ENCODE peak calls at places on chromosomes 5 and 9, in six cellular contexts. Z, G, N, F, Q and R are unnamed samples.

GRCh38 chr5:62199792-62200716 is 106.0 kb upstream of the KIF2A start:
- DNase-seq in Q (no peak), Z (no peak), N (no peak), G (no peak), F (no peak), R (no peak)

GRCh38 chr9:18905033-18905882 is 127.8 kb downstream of the SAXO1 start:
- DNase-seq in Z (no peak), Q (no peak), F (no peak), G (no peak), N (no peak), R (no peak)

GRCh38 chr9:89779816-89780215 is 175.0 kb downstream of the GADD45G start:
- DNase-seq in F (no peak), Q (no peak), G (no peak), N (no peak), Z (no peak), R (no peak)

GRCh38 chr5:142966146-142966455 is 195.9 kb downstream of the ARHGAP26 start:
- DNase-seq in F (no peak), Z (no peak), Q (no peak), G (no peak), N (no peak), R (no peak)

GRCh38 chr5:179176166-179176565 is 116.0 kb downstream of the ZNF354C start:
- DNase-seq in Z (peak; percentile 35), N (no peak), G (no peak), F (no peak), Q (no peak), R (no peak)

GRCh38 chr9:84823426-84824271 is 154.1 kb downstream of the NTRK2 start:
- DNase-seq in N (no peak), F (no peak), G (peak; percentile 38), Z (no peak), Q (no peak), R (no peak)

GRCh38 chr5:134555889-134556311 is 30.4 kb downstream of the JADE2 start:
- DNase-seq in Q (peak; percentile 9), G (peak; percentile 39), Z (peak; percentile 92), F (peak; percentile 33), N (no peak), R (no peak)

GRCh38 chr5:30239331-30240022 is 954.0 kb upstream of the CDH6 start:
- DNase-seq in N (no peak), G (no peak), Q (no peak), Z (no peak), F (no peak), R (no peak)

GRCh38 chr9:124551472-124552339 is 44.5 kb upstream of the NR5A1 start:
- DNase-seq in F (peak; percentile 46), N (peak; percentile 25), G (peak; percentile 42), Z (no peak), Q (peak; percentile 53), R (peak; percentile 34)

GRCh38 chr5:159223469-159223868 is 14.1 kb upstream of the RNF145 start:
- DNase-seq in N (no peak), F (no peak), G (no peak), Z (no peak), Q (no peak), R (no peak)

GRCh38 chr9:91820949-91821880 is 128.8 kb downstream of the ROR2 start:
- DNase-seq in N (no peak), Q (no peak), G (no peak), Z (peak; percentile 22), F (no peak), R (no peak)

GRCh38 chr5:60505796-60506195 is 194.2 kb downstream of the DEPDC1B start:
- DNase-seq in F (no peak), Q (no peak), Z (no peak), N (no peak), G (no peak), R (no peak)

GRCh38 chr5:125372694-125373621 is 626.5 kb upstream of the ZNF608 start:
- DNase-seq in Q (no peak), N (no peak), F (no peak), G (no peak), Z (no peak), R (no peak)

GRCh38 chr9:18447131-18447530 is 26.8 kb upstream of the ADAMTSL1 start:
- DNase-seq in G (no peak), N (no peak), Z (no peak), Q (no peak), F (no peak), R (peak; percentile 55)

GRCh38 chr5:89421035-89421434 is 538.1 kb upstream of the MEF2C start:
- DNase-seq in G (no peak), Z (no peak), F (no peak), N (no peak), Q (no peak), R (no peak)

GRCh38 chr9:102867488-102867887 is 127.6 kb upstream of the CYLC2 start:
- DNase-seq in N (no peak), Q (peak; percentile 1), F (no peak), G (no peak), Z (no peak), R (no peak)

DNA sequence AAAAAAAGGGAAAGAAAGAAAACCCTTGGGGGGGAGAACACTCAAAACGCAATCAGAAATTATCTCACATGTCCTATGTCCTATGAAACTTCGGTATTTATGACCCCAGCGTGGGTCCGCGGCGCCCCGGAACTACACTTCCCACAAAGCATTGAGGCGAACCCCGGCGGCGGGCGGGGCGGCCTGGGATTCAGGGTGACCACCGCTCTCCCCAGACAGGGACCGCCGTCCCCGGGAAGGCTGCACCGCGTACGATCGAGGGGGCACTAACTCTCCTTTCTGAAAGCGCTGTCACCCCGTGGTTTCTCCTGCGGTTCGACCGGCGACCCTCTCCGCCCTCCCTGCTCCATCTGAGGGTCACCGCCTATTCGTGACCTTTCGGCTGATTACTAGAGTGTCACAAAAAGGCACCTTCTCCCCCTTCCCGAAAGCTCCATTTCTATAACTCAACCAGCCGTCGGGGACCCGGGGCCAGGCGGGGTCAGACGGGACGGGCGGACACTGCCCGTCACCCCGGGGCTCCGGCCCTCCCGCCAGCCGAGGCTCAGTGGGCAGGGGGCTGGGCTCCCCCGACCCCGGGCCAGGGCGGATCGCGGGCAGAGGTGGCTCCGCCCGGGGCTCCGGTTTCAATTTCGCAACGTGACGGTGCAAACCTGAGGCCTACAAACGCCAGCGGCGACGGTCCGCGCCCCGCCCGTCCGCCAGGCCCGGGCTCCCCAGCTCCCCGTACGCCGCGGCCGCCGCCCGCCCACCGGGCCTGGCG is 1.3 kb downstream of the ECPAS start:
- DNase-seq in F (no peak), G (peak; percentile 86), N (no peak), Q (peak; percentile 57), Z (peak; percentile 95), R (peak; percentile 74)
- TF ChIP-seq POLR2AphosphoS5 in F (peak; percentile 54), G (peak; percentile 82), N (no peak), Q (peak; percentile 51), Z (peak; percentile 83), R (peak; percentile 25)

GRCh38 chr9:97850746-97851449 is 2.1 kb upstream of the FOXE1 start:
- DNase-seq in Z (no peak), Q (no peak), G (no peak), N (no peak), F (no peak), R (no peak)
- H3K27me3 ChIP-seq in Z (peaks cover 100% of the 10 kb centered on the region), Q (peaks cover 68% of the 10 kb centered on the region), G (peaks cover 100% of the 10 kb centered on the region), N (no peaks in the 10 kb centered on the region), F (no peaks in the 10 kb centered on the region), R (peaks cover 70% of the 10 kb centered on the region)

GRCh38 chr9:136795027-136795402 is 1.1 kb upstream of the CCDC183 start:
- DNase-seq in F (no peak), Z (no peak), G (no peak), Q (no peak), N (no peak), R (no peak)

GRCh38 chr9:136792321-136793062 is 1.3 kb downstream of the TMEM141 start:
- DNase-seq in F (no peak), Z (peak; percentile 86), G (no peak), N (no peak), Q (no peak), R (no peak)

GRCh38 chr9:136794281-136795026 is 1.7 kb upstream of the CCDC183 start:
- DNase-seq in N (no peak), Q (no peak), G (no peak), F (no peak), Z (no peak), R (no peak)

GRCh38 chr9:136791466-136792276 is 527 bp downstream of the TMEM141 start:
- DNase-seq in N (no peak), Z (peak; percentile 93), F (peak; percentile 68), Q (peak; percentile 47), G (peak; percentile 87), R (peak; percentile 74)

DNA sequence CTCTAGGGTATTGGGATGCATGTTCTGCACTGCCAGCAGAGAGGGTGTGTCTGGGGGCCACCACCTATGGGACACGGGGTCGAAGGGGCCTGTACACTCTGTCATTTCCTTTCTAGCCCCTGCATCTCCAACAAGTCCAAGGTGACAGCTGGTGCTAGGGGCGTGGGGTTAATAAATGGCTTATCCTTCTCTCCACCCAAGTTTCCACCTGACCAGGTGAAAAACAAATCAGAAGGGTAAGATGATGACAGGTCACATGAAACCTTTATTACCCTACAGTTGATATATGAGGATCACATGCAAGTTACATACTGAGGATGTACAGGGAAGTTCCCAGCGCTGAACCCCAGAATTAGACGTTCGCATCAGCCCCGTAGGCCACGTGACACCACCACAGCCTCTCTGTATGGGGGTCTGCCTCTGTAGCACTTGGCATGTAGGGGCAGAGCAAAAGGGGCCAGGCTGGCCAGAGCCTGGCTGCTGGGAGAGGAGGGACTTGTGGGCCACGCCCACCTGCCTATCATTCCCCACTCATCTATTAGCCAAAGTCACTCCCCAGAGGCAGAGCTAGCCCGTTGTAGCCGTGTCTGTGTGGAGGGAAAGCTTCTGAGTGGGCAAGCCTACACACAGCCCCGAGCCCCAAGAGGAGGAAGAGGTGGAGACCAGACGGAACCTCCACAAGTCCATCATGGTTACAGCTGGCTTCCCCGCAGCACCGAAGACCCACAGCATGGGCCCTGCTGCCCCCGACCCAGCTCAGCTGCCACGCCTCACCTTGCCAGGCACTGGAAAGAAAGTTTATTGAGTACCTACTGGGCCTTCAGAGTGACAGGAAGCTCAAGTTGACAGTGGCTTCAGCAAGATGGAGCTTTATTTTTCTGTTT is 2.2 kb downstream of the TMEM141 start:
- DNase-seq in Z (no peak), Q (peak; percentile 49), F (no peak), N (no peak), G (peak; percentile 47), R (no peak)
- H3K27ac ChIP-seq in Z (no peak overlapping the region), Q (peak overlapping the region; percentile 75), F (peak overlapping the region; percentile 11), N (no peak overlapping the region), G (peak overlapping the region; percentile 98), R (no peak overlapping the region)

GRCh38 chr9:93002700-93003099 is 55.4 kb downstream of the FGD3 start:
- DNase-seq in Z (no peak), G (no peak), Q (no peak), F (no peak), N (no peak), R (no peak)
- TF ChIP-seq POLR2AphosphoS5 in Z (no peak), G (no peak), Q (no peak), F (no peak), N (no peak), R (no peak)

GRCh38 chr9:135226369-135227050 is 139.0 kb downstream of the OLFM1 start:
- DNase-seq in Q (no peak), N (no peak), G (no peak), F (no peak), Z (peak; percentile 31), R (no peak)
- H3K27me3 ChIP-seq in Q (peaks cover 17% of the 10 kb centered on the region), N (no peaks in the 10 kb centered on the region), G (peaks cover 8% of the 10 kb centered on the region), F (peaks cover 27% of the 10 kb centered on the region), Z (peaks cover 53% of the 10 kb centered on the region), R (peaks cover 6% of the 10 kb centered on the region)

GRCh38 chr5:1125030-1125357 is 13.1 kb upstream of the SLC12A7 start:
- DNase-seq in N (no peak), F (no peak), Q (no peak), Z (no peak), G (no peak), R (no peak)
- H3K27ac ChIP-seq in N (no peak overlapping the region), F (no peak overlapping the region), Q (no peak overlapping the region), Z (no peak overlapping the region), G (peak overlapping the region; percentile 47), R (no peak overlapping the region)